ENCODE peak calls at places on chromosomes 2 and 18, in five cellular contexts. M is effector memory CD4-positive, alpha-beta T cell; C is dorsolateral prefrontal cortex; X is PC-9; I is GM12865. Y is an unnamed sample.

GRCh38 chr2:150081775-150082517 is 405.5 kb downstream of the RND3 start:
- DNase-seq in I (no peak), M (no peak), C (no peak), X (no peak), Y (no peak)

GRCh38 chr2:240919161-240919781 is 13.1 kb downstream of the CROCC2 start:
- DNase-seq in C (no peak), I (no peak), M (no peak), X (no peak), Y (no peak)

GRCh38 chr2:28521663-28522062 is 25.8 kb downstream of the PLB1 start:
- DNase-seq in X (no peak), C (no peak), I (no peak), M (no peak), Y (no peak)

GRCh38 chr2:169362346-169363026 is at the start of gene LRP2:
- DNase-seq in M (no peak), X (no peak), C (peak), I (peak), Y (peak)

GRCh38 chr2:181252248-181253148 is 204.7 kb upstream of the ITGA4 start:
- DNase-seq in C (no peak), X (no peak), M (no peak), I (peak), Y (no peak)

GRCh38 chr18:79749251-79750191 is 48.2 kb upstream of the KCNG2 start:
- DNase-seq in X (no peak), I (no peak), C (no peak), M (no peak), Y (no peak)

GRCh38 chr2:39996653-39997080 is 217.6 kb upstream of the THUMPD2 start:
- DNase-seq in C (no peak), M (no peak), I (no peak), X (no peak), Y (no peak)

GRCh38 chr2:237680702-237681478 is 53.5 kb downstream of the LRRFIP1 start:
- DNase-seq in X (no peak), M (no peak), C (no peak), I (no peak), Y (no peak)

GRCh38 chr2:219676586-219676985 is 49.2 kb downstream of the SLC4A3 start:
- DNase-seq in C (no peak), M (no peak), I (no peak), X (no peak), Y (no peak)

GRCh38 chr2:9809064-9809356 is 34.3 kb upstream of the TAF1B start:
- DNase-seq in X (peak), M (no peak), C (no peak), I (no peak), Y (no peak)

GRCh38 chr2:10534514-10535250 is 86.6 kb upstream of the ODC1 start:
- DNase-seq in M (no peak), X (peak), C (no peak), I (no peak), Y (no peak)

GRCh38 chr18:23585007-23585871 is 1.1 kb downstream of the NPC1 start:
- DNase-seq in I (peak), M (peak), X (peak), C (no peak), Y (no peak)

GRCh38 chr18:62939433-62939832 is 224.1 kb downstream of the PHLPP1 start:
- DNase-seq in M (no peak), X (no peak), I (no peak), C (no peak), Y (no peak)

GRCh38 chr2:62362561-62362960 is 143.4 kb downstream of the TMEM17 start:
- DNase-seq in C (no peak), M (no peak), X (peak), I (peak), Y (no peak)

GRCh38 chr18:13510594-13510993 is 215.8 kb downstream of the FAM210A start:
- DNase-seq in M (no peak), I (no peak), C (no peak), X (no peak), Y (no peak)

GRCh38 chr2:233371608-233372007 is 17.3 kb downstream of the DGKD start:
- DNase-seq in X (no peak), M (no peak), C (no peak), I (no peak), Y (no peak)

GRCh38 chr2:73176881-73177644 is 25.3 kb upstream of the NOTO start:
- DNase-seq in M (peak), C (peak), X (peak), I (peak), Y (peak)

GRCh38 chr2:128732976-128733431 is 414.3 kb upstream of the HS6ST1 start:
- DNase-seq in X (no peak), C (no peak), M (no peak), I (peak), Y (no peak)

GRCh38 chr18:2883137-2883671 is 36.4 kb downstream of the EMILIN2 start:
- DNase-seq in C (no peak), I (peak), X (no peak), M (no peak), Y (no peak)

GRCh38 chr18:8937112-8937641 is 165.3 kb upstream of the NDUFV2 start:
- DNase-seq in X (no peak), C (no peak), M (no peak), I (no peak), Y (no peak)

GRCh38 chr2:128494640-128495321 is 176.1 kb upstream of the HS6ST1 start:
- DNase-seq in X (no peak), M (no peak), I (no peak), C (no peak), Y (no peak)

GRCh38 chr18:62897153-62897552 is 181.8 kb downstream of the PHLPP1 start:
- DNase-seq in M (no peak), X (no peak), C (no peak), I (no peak), Y (no peak)

GRCh38 chr2:44362207-44363015 is 664 bp downstream of the CAMKMT start:
- DNase-seq in M (no peak), C (peak), X (peak), I (peak), Y (peak)

GRCh38 chr2:214881647-214882205 is 72.2 kb upstream of the BARD1 start:
- DNase-seq in C (no peak), I (peak), X (no peak), M (no peak), Y (no peak)

GRCh38 chr2:55948176-55948921 is 24.8 kb upstream of the EFEMP1 start:
- DNase-seq in M (no peak), X (peak), I (no peak), C (no peak), Y (no peak)

GRCh38 chr2:68385232-68385906 is 20.3 kb downstream of the PLEK start:
- DNase-seq in I (peak), M (no peak), C (peak), X (no peak), Y (no peak)

GRCh38 chr2:147049888-147050446 is 794.9 kb upstream of the ACVR2A start:
- DNase-seq in M (no peak), X (no peak), C (no peak), I (no peak), Y (no peak)

GRCh38 chr2:67917332-67918054 is 145.3 kb downstream of the C1D start:
- DNase-seq in I (no peak), M (no peak), X (no peak), C (no peak), Y (no peak)

GRCh38 chr2:202038471-202039277 is 5.0 kb downstream of the FZD7 start:
- DNase-seq in M (no peak), C (no peak), X (peak), I (no peak), Y (no peak)

GRCh38 chr2:182245963-182246362 is 180.9 kb downstream of the PDE1A start:
- DNase-seq in X (no peak), M (no peak), C (no peak), I (peak), Y (no peak)

GRCh38 chr2:233822101-233822771 is 32.1 kb downstream of the HJURP start:
- DNase-seq in I (no peak), X (no peak), C (no peak), M (no peak), Y (no peak)

GRCh38 chr2:165079432-165079831 is 124.1 kb upstream of the SLC38A11 start:
- DNase-seq in I (no peak), X (no peak), M (no peak), C (no peak), Y (no peak)

GRCh38 chr2:17934721-17935120 is 56.3 kb downstream of the KCNS3 start:
- DNase-seq in M (no peak), X (peak), I (no peak), C (no peak), Y (no peak)

GRCh38 chr2:99597616-99598015 is 107.8 kb upstream of the REV1 start:
- DNase-seq in I (no peak), C (no peak), X (no peak), M (no peak), Y (no peak)

GRCh38 chr2:105078906-105079305 is 41.0 kb downstream of the MRPS9 start:
- DNase-seq in I (no peak), C (no peak), M (no peak), X (no peak), Y (no peak)

GRCh38 chr2:48279347-48279746 is 250.6 kb upstream of the STON1 start:
- DNase-seq in M (no peak), I (no peak), C (no peak), X (no peak), Y (no peak)

GRCh38 chr2:239211391-239212094 is 189.3 kb downstream of the HDAC4 start:
- DNase-seq in X (no peak), C (no peak), M (no peak), I (no peak), Y (no peak)

Y was measured in amygdala.